ENCODE peak calls at places on chromosomes 13 and 19, in eight cellular contexts. W, U, Y, B, P, H, F and M are unnamed samples.

GRCh38 chr13:43297967-43298366 is 274.6 kb downstream of the DNAJC15 start:
- DNase-seq in U (no peak), H (no peak), Y (no peak), F (no peak), W (no peak), B (no peak), P (no peak), M (no peak)

GRCh38 chr19:4594199-4594598 is 34.7 kb upstream of the SEMA6B start:
- DNase-seq in F (no peak), P (no peak), U (no peak), H (no peak), W (no peak), Y (no peak), B (no peak), M (no peak)

GRCh38 chr13:100394005-100394695 is 194.4 kb downstream of the GGACT start:
- DNase-seq in F (no peak), W (no peak), U (no peak), P (no peak), B (no peak), Y (peak; percentile 55), H (no peak), M (no peak)

GRCh38 chr19:12796146-12797071 is 5.1 kb downstream of the JUNB start:
- DNase-seq in Y (peak; percentile 80), U (peak; percentile 79), B (peak; percentile 61), P (peak; percentile 82), W (peak; percentile 78), F (peak; percentile 74), H (no peak), M (peak; percentile 83)

GRCh38 chr19:16571689-16572331 is 405 bp downstream of the SLC35E1 start:
- DNase-seq in F (peak; percentile 30), B (no peak), U (no peak), W (no peak), Y (peak; percentile 46), P (no peak), H (no peak), M (no peak)

GRCh38 chr13:80962173-80962572 is 621.2 kb upstream of the SPRY2 start:
- DNase-seq in P (no peak), Y (peak; percentile 77), B (no peak), H (no peak), W (no peak), U (no peak), F (no peak), M (no peak)

GRCh38 chr13:36072536-36072935 is 58.6 kb downstream of the DCLK1 start:
- DNase-seq in P (no peak), H (no peak), F (no peak), B (no peak), U (no peak), Y (no peak), W (no peak), M (no peak)

GRCh38 chr19:4454952-4455738 is 2.4 kb downstream of the UBXN6 start:
- DNase-seq in W (no peak), U (no peak), P (no peak), Y (no peak), H (no peak), F (no peak), B (no peak), M (no peak)

GRCh38 chr13:64266024-64266423 is 2850.4 kb upstream of the PCDH20 start:
- DNase-seq in W (no peak), Y (no peak), F (no peak), U (no peak), H (no peak), P (no peak), B (no peak), M (no peak)